ENCODE peak calls at places on chromosomes 6 and 20, in nine cellular contexts. C, H, D, N, R, A, B, V and F are unnamed samples.

GRCh38 chr6:79874531-79875132 is 72.7 kb downstream of the ELOVL4 start:
- DNase-seq in C (no peak), H (no peak), D (no peak), N (no peak), R (no peak), A (no peak), B (no peak), V (no peak), F (no peak)

GRCh38 chr20:54469952-54470351 is 5.4 kb upstream of the DOK5 start:
- DNase-seq in C (no peak), H (no peak), D (no peak), N (no peak), R (no peak), A (no peak), B (peak; percentile 4), V (no peak), F (no peak)

GRCh38 chr6:161748535-161749386 is 474.9 kb upstream of the AGPAT4 start:
- DNase-seq in C (no peak), H (peak; percentile 26), D (peak; percentile 78), N (no peak), R (peak; percentile 65), A (no peak), B (peak; percentile 82), V (peak; percentile 39), F (peak; percentile 48)

GRCh38 chr6:30915591-30915946 is 1.5 kb downstream of the VARS2 start:
- DNase-seq in C (peak; percentile 39), H (peak; percentile 46), D (peak; percentile 71), N (no peak), R (peak; percentile 49), A (no peak), B (peak; percentile 75), V (peak; percentile 65), F (peak; percentile 60)

GRCh38 chr20:31570021-31570463 is 35.0 kb upstream of the ID1 start:
- DNase-seq in C (no peak), H (no peak), D (no peak), N (no peak), R (no peak), A (no peak), B (no peak), V (no peak), F (no peak)

GRCh38 chr6:3724451-3725144 is 26.9 kb downstream of the PXDC1 start:
- DNase-seq in C (no peak), H (no peak), D (no peak), N (no peak), R (no peak), A (no peak), B (no peak), V (no peak), F (no peak)

GRCh38 chr6:151689499-151690201 is 117.8 kb upstream of the ESR1 start:
- DNase-seq in C (no peak), H (no peak), D (peak; percentile 35), N (no peak), R (no peak), A (no peak), B (no peak), V (no peak), F (no peak)

GRCh38 chr20:20897922-20898321 is 185.5 kb upstream of the RALGAPA2 start:
- DNase-seq in C (no peak), H (no peak), D (no peak), N (no peak), R (no peak), A (no peak), B (no peak), V (no peak), F (no peak)

GRCh38 chr6:14313220-14313619 is 195.6 kb downstream of the CD83 start:
- DNase-seq in C (no peak), H (no peak), D (no peak), N (no peak), R (no peak), A (no peak), B (no peak), V (peak; percentile 23), F (no peak)

GRCh38 chr6:53287336-53288225 is 61.2 kb downstream of the ELOVL5 start:
- DNase-seq in C (no peak), H (no peak), D (no peak), N (no peak), R (no peak), A (no peak), B (no peak), V (no peak), F (no peak)

GRCh38 chr6:159307246-159307790 is 138.1 kb downstream of the FNDC1 start:
- DNase-seq in C (peak; percentile 20), H (no peak), D (no peak), N (peak; percentile 43), R (no peak), A (no peak), B (no peak), V (no peak), F (no peak)

GRCh38 chr6:117911150-117911549 is 4.1 kb downstream of the SLC35F1 start:
- DNase-seq in C (no peak), H (no peak), D (no peak), N (no peak), R (no peak), A (no peak), B (no peak), V (no peak), F (no peak)

GRCh38 chr6:134041093-134041492 is 11.3 kb downstream of the SLC2A12 start:
- DNase-seq in C (peak; percentile 20), H (no peak), D (no peak), N (no peak), R (no peak), A (no peak), B (no peak), V (no peak), F (no peak)

GRCh38 chr6:40874495-40874894 is 164.5 kb downstream of the UNC5CL start:
- DNase-seq in C (no peak), H (no peak), D (peak; percentile 32), N (no peak), R (peak; percentile 4), A (no peak), B (peak; percentile 30), V (no peak), F (peak; percentile 6)

GRCh38 chr20:48823960-48824497 is 3.8 kb downstream of the PREX1 start:
- DNase-seq in C (peak; percentile 78), H (peak; percentile 66), D (no peak), N (no peak), R (no peak), A (no peak), B (no peak), V (peak; percentile 91), F (no peak)

GRCh38 chr20:39778847-39779641 is 816.9 kb downstream of the DHX35 start:
- DNase-seq in C (no peak), H (no peak), D (no peak), N (no peak), R (no peak), A (no peak), B (no peak), V (no peak), F (no peak)

GRCh38 chr6:29976588-29977424 is 34.5 kb downstream of the HLA-A start:
- DNase-seq in C (peak; percentile 52), H (peak; percentile 58), D (peak; percentile 62), N (peak; percentile 24), R (peak; percentile 88), A (no peak), B (peak; percentile 79), V (peak; percentile 80), F (peak; percentile 75)

GRCh38 chr6:56387621-56388413 is 140.4 kb upstream of the COL21A1 start:
- DNase-seq in C (no peak), H (no peak), D (no peak), N (no peak), R (no peak), A (no peak), B (no peak), V (no peak), F (peak; percentile 92)

GRCh38 chr20:40532103-40532502 is 156.9 kb downstream of the MAFB start:
- DNase-seq in C (no peak), H (no peak), D (peak; percentile 11), N (no peak), R (no peak), A (no peak), B (no peak), V (peak; percentile 14), F (no peak)